ENCODE peak calls at places on chromosomes 13 and 19, in eight cellular contexts. V is stimulated activated CD4-positive, alpha-beta T cell treated with anti-CD3 and anti-CD28 coated beads, Interleukin-1b, Interleukin-23, amount 100 ng/mL, for 24 hours; L is NCI-H1436; B is LHCN-M2; J is nephron progenitor cell; P is ACHN; Q is ureter; S is NCI-H345. D is an unnamed sample.

GRCh38 chr19:57351867-57352266 is 796 bp downstream of the ZNF304 start:
- DNase-seq in V (no peak), L (no peak), B (peak), J (no peak), P (no peak), Q (no peak), S (no peak), D (peak)

GRCh38 chr13:50403311-50403710 is 388.1 kb downstream of the KCNRG start:
- DNase-seq in V (no peak), L (no peak), B (no peak), J (no peak), P (no peak), Q (no peak), S (peak), D (no peak)

GRCh38 chr13:92745233-92745632 is 481.4 kb upstream of the GPC6 start:
- DNase-seq in V (no peak), L (no peak), B (peak), J (no peak), P (no peak), Q (no peak), S (no peak), D (peak)

GRCh38 chr13:74444877-74445479 is 310.8 kb upstream of the KLF12 start:
- DNase-seq in V (no peak), L (no peak), B (peak), J (no peak), P (no peak), Q (no peak), S (no peak), D (peak)

GRCh38 chr13:114311908-114312307 is 2.4 kb upstream of the CHAMP1 start:
- DNase-seq in V (no peak), L (peak), B (peak), J (no peak), P (no peak), Q (no peak), S (no peak), D (no peak)

GRCh38 chr13:30376426-30377311 is 45.6 kb upstream of the UBE2L5 start:
- DNase-seq in V (peak), L (peak), B (no peak), J (no peak), P (no peak), Q (peak), S (peak), D (no peak)

GRCh38 chr19:55467236-55468053 is 2.9 kb upstream of the C19orf85 start:
- DNase-seq in V (peak), L (no peak), B (peak), J (peak), P (peak), Q (no peak), S (peak), D (peak)

GRCh38 chr19:39126593-39127187 is 1.1 kb downstream of the PAK4 start:
- DNase-seq in V (no peak), L (no peak), B (peak), J (no peak), P (peak), Q (peak), S (peak), D (peak)

GRCh38 chr13:66528903-66529576 is 701.1 kb downstream of the PCDH9 start:
- DNase-seq in V (no peak), L (no peak), B (no peak), J (no peak), P (no peak), Q (no peak), S (no peak), D (no peak)

GRCh38 chr19:35710784-35711723 is 6.7 kb downstream of the ZBTB32 start:
- DNase-seq in V (peak), L (no peak), B (no peak), J (no peak), P (no peak), Q (no peak), S (no peak), D (no peak)